ENCODE peak calls at places on chromosomes 16 and 17, in seven cellular contexts. P, X, A, I, J, L and D are unnamed samples.
A peak's percentile ranks its signal among the peaks of the same experiment; 100 is the strongest.

GRCh38 chr16:78235168-78235800 is 135.8 kb downstream of the WWOX start:
- DNase-seq in P (peak; percentile 6), X (peak; percentile 91), A (peak; percentile 7), I (peak; percentile 71), J (peak; percentile 85), L (peak; percentile 65), D (peak; percentile 84)

GRCh38 chr16:72285728-72286127 is 113.8 kb upstream of the PMFBP1 start:
- DNase-seq in P (no peak), X (no peak), A (no peak), I (no peak), J (no peak), L (no peak), D (no peak)

GRCh38 chr17:9729034-9729650 is 62.2 kb downstream of the DHRS7C start:
- DNase-seq in P (peak; percentile 23), X (no peak), A (peak; percentile 8), I (peak; percentile 63), J (peak; percentile 42), L (peak; percentile 47), D (peak; percentile 60)

GRCh38 chr17:77312786-77313599 is 172.2 kb downstream of the SEC14L1 start:
- DNase-seq in P (no peak), X (no peak), A (no peak), I (peak; percentile 29), J (no peak), L (peak; percentile 66), D (peak; percentile 82)

GRCh38 chr16:27572711-27573110 is 22.8 kb downstream of the KATNIP start:
- DNase-seq in P (no peak), X (no peak), A (no peak), I (no peak), J (no peak), L (no peak), D (no peak)

GRCh38 chr16:20114356-20114755 is 40.7 kb upstream of the GPR139 start:
- DNase-seq in P (peak; percentile 53), X (no peak), A (no peak), I (no peak), J (no peak), L (no peak), D (peak; percentile 15)

GRCh38 chr16:10981697-10982216 is 37.4 kb downstream of the CLEC16A start:
- DNase-seq in P (peak; percentile 42), X (peak; percentile 69), A (no peak), I (peak; percentile 53), J (no peak), L (peak; percentile 45), D (no peak)

GRCh38 chr16:86531193-86531550 is 20.8 kb downstream of the FOXF1 start:
- DNase-seq in P (no peak), X (no peak), A (no peak), I (no peak), J (no peak), L (no peak), D (no peak)

GRCh38 chr17:58343131-58343530 is 8.9 kb downstream of the SUPT4H1 start:
- DNase-seq in P (no peak), X (no peak), A (no peak), I (no peak), J (no peak), L (no peak), D (no peak)

GRCh38 chr17:9273334-9274118 is 252.2 kb downstream of the NTN1 start:
- DNase-seq in P (no peak), X (no peak), A (no peak), I (no peak), J (no peak), L (no peak), D (no peak)

GRCh38 chr17:30720013-30720471 is 104.5 kb downstream of the CRLF3 start:
- DNase-seq in P (no peak), X (peak; percentile 34), A (no peak), I (no peak), J (no peak), L (no peak), D (no peak)

GRCh38 chr16:29011112-29011511 is 26.3 kb downstream of the LAT start:
- DNase-seq in P (no peak), X (peak; percentile 61), A (no peak), I (peak; percentile 42), J (no peak), L (no peak), D (no peak)

GRCh38 chr17:40340880-40341807 is 23.4 kb downstream of the GJD3 start:
- DNase-seq in P (peak; percentile 79), X (peak; percentile 82), A (no peak), I (peak; percentile 88), J (peak; percentile 76), L (peak; percentile 83), D (no peak)

GRCh38 chr16:77231047-77231446 is 31.8 kb downstream of the SYCE1L start:
- DNase-seq in P (no peak), X (no peak), A (no peak), I (no peak), J (no peak), L (no peak), D (no peak)

GRCh38 chr17:33021731-33022408 is 30.2 kb downstream of the SPACA3 start:
- DNase-seq in P (no peak), X (peak; percentile 48), A (no peak), I (no peak), J (no peak), L (no peak), D (no peak)

GRCh38 chr16:55506083-55506482 is 2.8 kb upstream of the LPCAT2 start:
- DNase-seq in P (no peak), X (no peak), A (no peak), I (no peak), J (no peak), L (peak; percentile 82), D (no peak)

GRCh38 chr17:67186782-67187181 is 58.2 kb downstream of the HELZ start:
- DNase-seq in P (no peak), X (no peak), A (no peak), I (no peak), J (no peak), L (no peak), D (no peak)

GRCh38 chr17:58587713-58588117 is 73.3 kb upstream of the MTMR4 start:
- DNase-seq in P (peak; percentile 64), X (peak; percentile 70), A (no peak), I (peak; percentile 88), J (peak; percentile 90), L (peak; percentile 63), D (peak; percentile 67)

GRCh38 chr17:42472709-42473521 is 14.2 kb downstream of the ATP6V0A1 start:
- DNase-seq in P (no peak), X (no peak), A (no peak), I (no peak), J (no peak), L (no peak), D (no peak)

DNA sequence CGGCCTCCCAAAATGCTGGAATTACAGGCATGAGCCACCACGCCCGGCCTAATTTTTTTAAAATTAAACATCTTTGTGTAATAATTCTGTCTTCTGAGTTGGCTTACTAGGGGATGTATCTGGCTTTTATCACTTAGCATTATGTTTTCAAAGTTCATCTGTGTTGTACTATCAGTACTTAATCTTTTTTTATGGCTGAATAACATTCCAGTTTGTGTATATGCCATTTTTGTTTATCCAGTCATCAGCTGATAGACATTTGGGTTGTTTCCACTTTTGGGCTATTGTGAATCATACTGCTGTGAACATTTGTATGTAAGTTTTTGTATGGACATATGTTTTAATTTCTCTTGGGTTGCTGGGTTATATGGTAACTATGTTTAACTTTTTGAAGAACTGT is 69.0 kb downstream of the CHD9 start:
- DNase-seq in P (no peak), X (no peak), A (no peak), I (no peak), J (no peak), L (no peak), D (no peak)
- TF ChIP-seq JUND in P (no peak), X (no peak), A (no peak), I (peak; percentile 63), J (no peak), L (no peak), D (no peak)

GRCh38 chr17:76142044-76143041 is 1.3 kb upstream of the FOXJ1 start:
- DNase-seq in P (no peak), X (no peak), A (no peak), I (peak; percentile 50), J (no peak), L (no peak), D (no peak)

GRCh38 chr17:76148015-76148326 is 6.9 kb upstream of the FOXJ1 start:
- DNase-seq in P (no peak), X (no peak), A (no peak), I (no peak), J (no peak), L (no peak), D (no peak)

GRCh38 chr17:76146053-76146875 is 5.2 kb upstream of the FOXJ1 start:
- DNase-seq in P (no peak), X (no peak), A (no peak), I (no peak), J (no peak), L (no peak), D (no peak)

GRCh38 chr17:76147211-76148014 is 6.4 kb upstream of the FOXJ1 start:
- DNase-seq in P (peak; percentile 35), X (no peak), A (no peak), I (peak; percentile 67), J (no peak), L (peak; percentile 45), D (no peak)

GRCh38 chr17:76145231-76146052 is 4.4 kb upstream of the FOXJ1 start:
- DNase-seq in P (no peak), X (no peak), A (peak; percentile 19), I (no peak), J (no peak), L (no peak), D (no peak)
- TF ChIP-seq JUND in P (no peak), X (no peak), A (no peak), I (no peak), J (no peak), L (no peak), D (no peak)

GRCh38 chr17:19733953-19734526 is 14.1 kb downstream of the ALDH3A1 start:
- DNase-seq in P (no peak), X (no peak), A (no peak), I (no peak), J (no peak), L (peak; percentile 97), D (no peak)

GRCh38 chr17:19738757-19739156 is 9.3 kb downstream of the ALDH3A1 start:
- DNase-seq in P (no peak), X (no peak), A (no peak), I (no peak), J (no peak), L (no peak), D (no peak)

GRCh38 chr17:19737305-19738072 is 10.6 kb downstream of the ALDH3A1 start:
- DNase-seq in P (no peak), X (no peak), A (no peak), I (no peak), J (no peak), L (no peak), D (no peak)

GRCh38 chr17:19738073-19738449 is 10.0 kb downstream of the ALDH3A1 start:
- DNase-seq in P (no peak), X (no peak), A (no peak), I (no peak), J (no peak), L (no peak), D (no peak)

GRCh38 chr17:19736071-19736470 is 12.0 kb downstream of the ALDH3A1 start:
- DNase-seq in P (no peak), X (no peak), A (no peak), I (no peak), J (no peak), L (no peak), D (no peak)
- TF ChIP-seq JUND in P (no peak), X (no peak), A (no peak), I (no peak), J (no peak), L (no peak), D (no peak)

DNA sequence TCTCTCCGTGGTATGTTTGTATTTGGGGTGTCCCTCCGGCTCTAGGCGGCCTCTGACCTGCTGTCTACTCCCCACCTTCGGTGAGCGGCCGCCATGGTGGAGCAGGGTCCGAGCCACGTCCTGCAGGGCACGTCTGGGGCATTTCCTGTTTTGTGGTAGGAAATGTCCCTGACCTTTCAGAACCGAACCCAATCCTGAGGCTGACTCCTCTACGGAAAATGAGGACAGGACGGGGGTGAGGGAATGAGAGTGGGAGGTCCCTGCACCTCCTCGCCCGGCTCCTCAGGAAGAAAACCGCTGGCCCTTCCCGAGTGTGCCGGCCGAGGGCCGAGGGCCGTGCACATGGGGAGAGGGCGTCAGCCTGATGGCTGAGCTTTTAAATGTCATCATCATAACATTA is 45.8 kb downstream of the WDR45B start:
- DNase-seq in P (no peak), X (no peak), A (no peak), I (peak; percentile 39), J (no peak), L (no peak), D (no peak)
- TF ChIP-seq JUND in P (no peak), X (no peak), A (no peak), I (no peak), J (no peak), L (no peak), D (no peak)